ENCODE peak calls at places on chromosome 6, in nine cellular contexts. C is endothelial cell, U is AG10803, V is WERI-Rb-1, X is choroid plexus epithelial cell, E is astrocyte of the cerebellum, A is heart right ventricle, W is IMR-90, H is Caco-2. O is an unnamed sample.

GRCh38 chr6:167760979-167761793 is 65.5 kb upstream of the AFDN start:
- DNase-seq in V (no peak), E (peak; percentile 78), A (peak; percentile 53), C (no peak), W (peak; percentile 0), U (no peak), H (no peak), X (peak; percentile 78), O (no peak)

GRCh38 chr6:18412644-18413043 is 25.5 kb downstream of the RNF144B start:
- DNase-seq in H (no peak), X (peak; percentile 48), V (no peak), E (peak; percentile 81), U (peak; percentile 53), W (peak; percentile 77), A (no peak), C (no peak), O (no peak)

GRCh38 chr6:168007592-168008338 is 10.3 kb downstream of the KIF25 start:
- DNase-seq in V (no peak), X (peak; percentile 100), E (peak; percentile 100), C (no peak), A (no peak), U (peak; percentile 98), W (peak; percentile 99), H (no peak), O (no peak)

GRCh38 chr6:912871-913663 is 220.1 kb upstream of the EXOC2 start:
- DNase-seq in V (peak; percentile 85), A (peak; percentile 14), U (peak; percentile 56), H (peak; percentile 71), W (peak; percentile 47), X (peak; percentile 82), C (peak; percentile 46), E (no peak), O (peak; percentile 44)

GRCh38 chr6:111642463-111643158 is 36.9 kb upstream of the TRAF3IP2 start:
- DNase-seq in V (peak; percentile 78), U (peak; percentile 79), W (peak; percentile 66), A (peak; percentile 78), X (peak; percentile 84), H (no peak), C (peak; percentile 50), E (peak; percentile 39), O (peak; percentile 57)

GRCh38 chr6:54100411-54101006 is 10.7 kb upstream of the MLIP start:
- DNase-seq in E (no peak), C (no peak), H (no peak), U (no peak), V (no peak), A (no peak), W (no peak), X (no peak), O (no peak)

GRCh38 chr6:130136803-130137202 is 85.9 kb downstream of the SAMD3 start:
- DNase-seq in X (no peak), H (no peak), V (no peak), C (no peak), E (no peak), U (no peak), W (peak; percentile 75), A (no peak), O (no peak)

GRCh38 chr6:28683945-28684538 is 158.4 kb downstream of the GPX5 start:
- DNase-seq in U (peak; percentile 51), E (peak; percentile 15), V (peak; percentile 55), H (peak; percentile 49), C (peak; percentile 18), A (no peak), W (peak; percentile 34), X (peak; percentile 70), O (no peak)

GRCh38 chr6:165013701-165014100 is 295.7 kb downstream of the C6orf118 start:
- DNase-seq in X (no peak), E (no peak), H (no peak), V (no peak), U (peak; percentile 57), W (no peak), A (no peak), C (no peak), O (no peak)

GRCh38 chr6:70080443-70081062 is 214.2 kb downstream of the COL19A1 start:
- DNase-seq in E (no peak), C (no peak), U (no peak), V (no peak), W (no peak), X (peak; percentile 13), H (no peak), A (no peak), O (no peak)

GRCh38 chr6:13373488-13373886 is 45.1 kb upstream of the TBC1D7 start:
- DNase-seq in V (no peak), E (no peak), U (no peak), X (peak; percentile 45), W (peak; percentile 22), C (no peak), H (no peak), A (no peak), O (no peak)

GRCh38 chr6:149065658-149066556 is 251.6 kb upstream of the TAB2 start:
- DNase-seq in C (no peak), V (no peak), W (no peak), A (peak; percentile 28), X (peak; percentile 28), H (no peak), U (no peak), E (no peak), O (no peak)

GRCh38 chr6:163262080-163262479 is 152.4 kb upstream of the QKI start:
- DNase-seq in V (no peak), X (no peak), A (no peak), W (no peak), H (no peak), C (no peak), U (no peak), E (no peak), O (no peak)

GRCh38 chr6:158500016-158500735 is 59.7 kb upstream of the TMEM181 start:
- DNase-seq in X (peak; percentile 59), A (no peak), E (no peak), H (no peak), U (peak; percentile 50), V (no peak), W (peak; percentile 59), C (no peak), O (no peak)

GRCh38 chr6:54860739-54861138 is 14.2 kb downstream of the FAM83B start:
- DNase-seq in X (peak; percentile 89), W (peak; percentile 72), A (no peak), V (no peak), U (peak; percentile 32), E (peak; percentile 67), C (no peak), H (no peak), O (no peak)

GRCh38 chr6:7692453-7692784 is 33.5 kb upstream of the BMP6 start:
- DNase-seq in X (no peak), V (no peak), U (no peak), W (no peak), H (no peak), E (no peak), C (no peak), A (no peak), O (no peak)

GRCh38 chr6:110125361-110125760 is 54.1 kb downstream of the WASF1 start:
- DNase-seq in V (no peak), W (no peak), C (no peak), H (no peak), U (no peak), A (no peak), X (no peak), E (no peak), O (no peak)

GRCh38 chr6:45327956-45328522 is at the start of gene RUNX2:
- DNase-seq in X (peak; percentile 85), V (no peak), W (peak; percentile 87), C (peak; percentile 3), U (peak; percentile 89), E (peak; percentile 97), H (no peak), A (no peak), O (no peak)

DNA sequence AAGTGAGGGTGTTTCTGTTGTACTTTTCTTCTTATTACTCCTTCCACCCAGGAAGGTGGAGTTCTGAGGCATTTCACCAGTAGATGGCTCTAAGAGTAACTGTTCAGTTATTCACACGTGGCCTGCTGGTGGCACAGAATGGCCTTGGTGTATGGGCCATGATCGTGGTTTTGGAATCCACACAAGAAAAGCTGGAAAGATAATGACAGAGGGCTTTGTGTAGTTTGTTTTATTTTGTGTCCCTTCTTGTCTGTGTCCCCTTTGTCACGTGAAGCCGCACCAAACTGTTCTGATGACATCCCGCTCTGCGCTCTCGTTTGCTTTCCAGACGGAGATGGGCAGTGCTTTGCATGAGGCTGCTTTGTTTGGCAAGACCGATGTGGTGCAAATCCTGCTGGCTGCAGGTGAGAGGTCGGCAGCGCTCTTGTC is 93.4 kb downstream of the ANKS1A start:
- DNase-seq in U (peak; percentile 35), C (no peak), A (no peak), W (peak; percentile 21), X (peak; percentile 51), H (no peak), E (no peak), V (peak; percentile 37), O (no peak)
- TF ChIP-seq CTCF in U (peak; percentile 48), C (no peak), A (peak; percentile 39), W (peak; percentile 37), X (peak; percentile 56), H (no peak), E (peak; percentile 54), V (peak; percentile 59), O (no peak)

DNA sequence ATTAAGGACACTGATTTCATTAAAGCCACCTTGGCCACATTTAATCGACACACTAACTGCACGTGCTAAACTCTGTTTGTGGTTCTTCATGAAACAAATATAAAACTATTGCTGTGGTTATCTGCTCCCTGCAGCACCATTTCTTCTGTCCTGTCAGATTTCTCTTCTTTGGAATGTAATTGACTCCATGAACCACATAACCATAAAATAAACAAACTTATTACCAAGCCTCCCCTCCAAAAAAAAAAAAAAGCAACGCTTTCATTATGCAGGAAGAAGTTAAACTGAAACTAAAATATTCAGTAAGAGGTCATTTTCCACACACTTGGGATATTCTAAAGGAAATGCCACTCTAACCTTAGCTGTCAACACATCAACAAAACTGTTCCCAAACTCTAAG is 319.1 kb upstream of the NT5E start:
- DNase-seq in V (no peak), C (no peak), X (peak; percentile 80), E (no peak), A (no peak), U (peak; percentile 58), H (no peak), W (no peak), O (no peak)
- TF ChIP-seq CTCF in V (no peak), C (no peak), X (no peak), E (no peak), A (no peak), U (no peak), H (no peak), W (no peak), O (no peak)

DNA sequence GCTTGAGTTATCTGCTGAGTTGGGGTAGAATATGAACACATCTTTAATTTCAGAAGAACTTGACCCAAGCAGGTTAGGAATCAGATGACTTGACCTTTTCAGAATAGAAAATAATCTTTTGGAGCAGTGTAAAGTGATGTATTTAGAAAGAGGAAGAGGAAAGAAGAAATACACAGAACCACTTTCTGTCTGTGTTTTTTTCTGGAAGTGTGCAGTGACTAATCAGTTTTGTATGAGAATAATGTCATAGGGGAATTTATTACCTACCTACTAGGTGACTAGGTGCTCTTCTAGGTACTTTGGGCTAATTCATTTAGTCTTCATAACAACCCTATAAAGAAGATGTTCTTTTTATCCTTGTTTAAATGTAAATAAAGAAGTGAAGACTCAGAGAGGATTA is 3.0 kb downstream of the PPP1R14C start:
- DNase-seq in X (no peak), V (no peak), C (no peak), A (no peak), E (no peak), U (no peak), H (no peak), W (no peak), O (no peak)
- TF ChIP-seq CTCF in X (no peak), V (no peak), C (no peak), A (no peak), E (no peak), U (no peak), H (no peak), W (no peak), O (no peak)

GRCh38 chr6:147201885-147202515 is 2.2 kb upstream of the STXBP5 start:
- DNase-seq in H (peak; percentile 58), W (peak; percentile 21), A (no peak), X (peak; percentile 73), U (peak; percentile 32), E (no peak), C (peak; percentile 23), V (peak; percentile 66), O (peak; percentile 22)
- TF ChIP-seq CTCF in H (no peak), W (no peak), A (no peak), X (peak; percentile 25), U (no peak), E (no peak), C (no peak), V (no peak), O (no peak)